ENCODE peak calls at places on chromosomes 1 and 21, in five cellular contexts. One of them, this sample, is unnamed.
A peak's percentile ranks its signal among the peaks of the same experiment; 100 is the strongest.

GRCh38 chr1:2375246-2375922 is 16.0 kb downstream of the MORN1 start:
- DNase-seq in aorta: peak; percentile 62
- DNase-seq in ovary: no peak
- DNase-seq in naive thymus-derived CD4-positive, alpha-beta T cell: no peak
- DNase-seq in CD4-positive, CD25-positive, alpha-beta regulatory T cell: no peak
- DNase-seq in this sample: no peak

GRCh38 chr1:43238104-43238503 is 31.7 kb upstream of the TMEM125 start:
- DNase-seq in aorta: no peak
- DNase-seq in ovary: peak; percentile 48
- DNase-seq in naive thymus-derived CD4-positive, alpha-beta T cell: peak; percentile 24
- DNase-seq in CD4-positive, CD25-positive, alpha-beta regulatory T cell: no peak
- DNase-seq in this sample: peak; percentile 68

GRCh38 chr21:15423676-15424445 is 305.9 kb upstream of the USP25 start:
- DNase-seq in aorta: no peak
- DNase-seq in ovary: no peak
- DNase-seq in naive thymus-derived CD4-positive, alpha-beta T cell: no peak
- DNase-seq in CD4-positive, CD25-positive, alpha-beta regulatory T cell: no peak
- DNase-seq in this sample: no peak

GRCh38 chr1:112318263-112318662 is 77.8 kb upstream of the CTTNBP2NL start:
- DNase-seq in aorta: no peak
- DNase-seq in ovary: no peak
- DNase-seq in naive thymus-derived CD4-positive, alpha-beta T cell: no peak
- DNase-seq in CD4-positive, CD25-positive, alpha-beta regulatory T cell: no peak
- DNase-seq in this sample: no peak

GRCh38 chr1:203440780-203441179 is 34.8 kb upstream of the PRELP start:
- DNase-seq in aorta: peak; percentile 92
- DNase-seq in ovary: peak; percentile 86
- DNase-seq in naive thymus-derived CD4-positive, alpha-beta T cell: no peak
- DNase-seq in CD4-positive, CD25-positive, alpha-beta regulatory T cell: no peak
- DNase-seq in this sample: peak; percentile 45

GRCh38 chr1:24383381-24383940 is 30.1 kb downstream of the STPG1 start:
- DNase-seq in aorta: no peak
- DNase-seq in ovary: no peak
- DNase-seq in naive thymus-derived CD4-positive, alpha-beta T cell: no peak
- DNase-seq in CD4-positive, CD25-positive, alpha-beta regulatory T cell: no peak
- DNase-seq in this sample: no peak

GRCh38 chr1:240559781-240560180 is 52.2 kb downstream of the GREM2 start:
- DNase-seq in aorta: no peak
- DNase-seq in ovary: no peak
- DNase-seq in naive thymus-derived CD4-positive, alpha-beta T cell: no peak
- DNase-seq in CD4-positive, CD25-positive, alpha-beta regulatory T cell: no peak
- DNase-seq in this sample: no peak

GRCh38 chr21:10641107-10641506 is 119.7 kb downstream of the TPTE start:
- DNase-seq in aorta: no peak
- DNase-seq in ovary: no peak
- DNase-seq in naive thymus-derived CD4-positive, alpha-beta T cell: no peak
- DNase-seq in CD4-positive, CD25-positive, alpha-beta regulatory T cell: no peak
- DNase-seq in this sample: no peak

GRCh38 chr1:156897078-156897825 is 3.7 kb downstream of the PEAR1 start:
- DNase-seq in aorta: no peak
- DNase-seq in ovary: no peak
- DNase-seq in naive thymus-derived CD4-positive, alpha-beta T cell: no peak
- DNase-seq in CD4-positive, CD25-positive, alpha-beta regulatory T cell: no peak
- DNase-seq in this sample: no peak

GRCh38 chr1:197399691-197400521 is 131.9 kb downstream of the CRB1 start:
- DNase-seq in aorta: no peak
- DNase-seq in ovary: no peak
- DNase-seq in naive thymus-derived CD4-positive, alpha-beta T cell: peak; percentile 51
- DNase-seq in CD4-positive, CD25-positive, alpha-beta regulatory T cell: no peak
- DNase-seq in this sample: no peak

GRCh38 chr1:180257028-180257386 is 26.9 kb downstream of the LHX4 start:
- DNase-seq in aorta: peak; percentile 39
- DNase-seq in ovary: no peak
- DNase-seq in naive thymus-derived CD4-positive, alpha-beta T cell: no peak
- DNase-seq in CD4-positive, CD25-positive, alpha-beta regulatory T cell: no peak
- DNase-seq in this sample: no peak

GRCh38 chr1:67431869-67432578 is 1.8 kb upstream of the SERBP1 start:
- DNase-seq in aorta: no peak
- DNase-seq in ovary: no peak
- DNase-seq in naive thymus-derived CD4-positive, alpha-beta T cell: no peak
- DNase-seq in CD4-positive, CD25-positive, alpha-beta regulatory T cell: no peak
- DNase-seq in this sample: no peak

GRCh38 chr1:195075973-195076372 is 1532.3 kb downstream of the KCNT2 start:
- DNase-seq in aorta: no peak
- DNase-seq in ovary: no peak
- DNase-seq in naive thymus-derived CD4-positive, alpha-beta T cell: no peak
- DNase-seq in CD4-positive, CD25-positive, alpha-beta regulatory T cell: no peak
- DNase-seq in this sample: no peak

GRCh38 chr1:78126506-78126905 is 80.7 kb downstream of the GIPC2 start:
- DNase-seq in aorta: no peak
- DNase-seq in ovary: no peak
- DNase-seq in naive thymus-derived CD4-positive, alpha-beta T cell: no peak
- DNase-seq in CD4-positive, CD25-positive, alpha-beta regulatory T cell: no peak
- DNase-seq in this sample: no peak

GRCh38 chr21:39788383-39788782 is 43.4 kb downstream of the IGSF5 start:
- DNase-seq in aorta: peak; percentile 90
- DNase-seq in ovary: peak; percentile 75
- DNase-seq in naive thymus-derived CD4-positive, alpha-beta T cell: no peak
- DNase-seq in CD4-positive, CD25-positive, alpha-beta regulatory T cell: no peak
- DNase-seq in this sample: peak; percentile 89

GRCh38 chr1:109499081-109499480 is 5.2 kb downstream of the CYB561D1 start:
- DNase-seq in aorta: no peak
- DNase-seq in ovary: peak; percentile 34
- DNase-seq in naive thymus-derived CD4-positive, alpha-beta T cell: no peak
- DNase-seq in CD4-positive, CD25-positive, alpha-beta regulatory T cell: no peak
- DNase-seq in this sample: no peak

GRCh38 chr1:66283583-66284041 is 250.3 kb upstream of the SGIP1 start:
- DNase-seq in aorta: no peak
- DNase-seq in ovary: no peak
- DNase-seq in naive thymus-derived CD4-positive, alpha-beta T cell: no peak
- DNase-seq in CD4-positive, CD25-positive, alpha-beta regulatory T cell: no peak
- DNase-seq in this sample: no peak

GRCh38 chr1:119737040-119737682 is 25.4 kb downstream of the PHGDH start:
- DNase-seq in aorta: no peak
- DNase-seq in ovary: peak; percentile 62
- DNase-seq in naive thymus-derived CD4-positive, alpha-beta T cell: no peak
- DNase-seq in CD4-positive, CD25-positive, alpha-beta regulatory T cell: no peak
- DNase-seq in this sample: no peak

GRCh38 chr1:7634841-7635240 is 136.3 kb upstream of the VAMP3 start:
- DNase-seq in aorta: no peak
- DNase-seq in ovary: no peak
- DNase-seq in naive thymus-derived CD4-positive, alpha-beta T cell: no peak
- DNase-seq in CD4-positive, CD25-positive, alpha-beta regulatory T cell: no peak
- DNase-seq in this sample: no peak

GRCh38 chr21:35071347-35071746 is 22.2 kb upstream of the RUNX1 start:
- DNase-seq in aorta: no peak
- DNase-seq in ovary: no peak
- DNase-seq in naive thymus-derived CD4-positive, alpha-beta T cell: no peak
- DNase-seq in CD4-positive, CD25-positive, alpha-beta regulatory T cell: no peak
- DNase-seq in this sample: no peak

GRCh38 chr1:152926091-152926490 is 17.7 kb downstream of the IVL start:
- DNase-seq in aorta: no peak
- DNase-seq in ovary: no peak
- DNase-seq in naive thymus-derived CD4-positive, alpha-beta T cell: no peak
- DNase-seq in CD4-positive, CD25-positive, alpha-beta regulatory T cell: no peak
- DNase-seq in this sample: no peak

GRCh38 chr1:230570724-230571390 is 71.4 kb upstream of the COG2 start:
- DNase-seq in aorta: no peak
- DNase-seq in ovary: no peak
- DNase-seq in naive thymus-derived CD4-positive, alpha-beta T cell: no peak
- DNase-seq in CD4-positive, CD25-positive, alpha-beta regulatory T cell: no peak
- DNase-seq in this sample: no peak

GRCh38 chr21:45864436-45864835 is 117.1 kb upstream of the COL6A1 start:
- DNase-seq in aorta: no peak
- DNase-seq in ovary: no peak
- DNase-seq in naive thymus-derived CD4-positive, alpha-beta T cell: no peak
- DNase-seq in CD4-positive, CD25-positive, alpha-beta regulatory T cell: no peak
- DNase-seq in this sample: no peak

GRCh38 chr1:43783671-43784205 is 76.4 kb downstream of the ST3GAL3 start:
- DNase-seq in aorta: no peak
- DNase-seq in ovary: no peak
- DNase-seq in naive thymus-derived CD4-positive, alpha-beta T cell: no peak
- DNase-seq in CD4-positive, CD25-positive, alpha-beta regulatory T cell: no peak
- DNase-seq in this sample: no peak

GRCh38 chr1:72230746-72231145 is 51.6 kb downstream of the NEGR1 start:
- DNase-seq in aorta: no peak
- DNase-seq in ovary: no peak
- DNase-seq in naive thymus-derived CD4-positive, alpha-beta T cell: no peak
- DNase-seq in CD4-positive, CD25-positive, alpha-beta regulatory T cell: no peak
- DNase-seq in this sample: no peak

GRCh38 chr1:960371-961131 is at the start of gene KLHL17:
- DNase-seq in aorta: peak; percentile 95
- DNase-seq in ovary: no peak
- DNase-seq in naive thymus-derived CD4-positive, alpha-beta T cell: peak; percentile 72
- DNase-seq in CD4-positive, CD25-positive, alpha-beta regulatory T cell: peak; percentile 69
- DNase-seq in this sample: peak; percentile 72

GRCh38 chr1:110336300-110337039 is 2.7 kb upstream of the RBM15 start:
- DNase-seq in aorta: no peak
- DNase-seq in ovary: no peak
- DNase-seq in naive thymus-derived CD4-positive, alpha-beta T cell: no peak
- DNase-seq in CD4-positive, CD25-positive, alpha-beta regulatory T cell: no peak
- DNase-seq in this sample: no peak

GRCh38 chr1:210143465-210144062 is 89.0 kb upstream of the SERTAD4 start:
- DNase-seq in aorta: peak; percentile 90
- DNase-seq in ovary: peak; percentile 52
- DNase-seq in naive thymus-derived CD4-positive, alpha-beta T cell: peak; percentile 2
- DNase-seq in CD4-positive, CD25-positive, alpha-beta regulatory T cell: no peak
- DNase-seq in this sample: peak; percentile 78

GRCh38 chr1:53020588-53020987 is 41.4 kb upstream of the PODN start:
- DNase-seq in aorta: no peak
- DNase-seq in ovary: no peak
- DNase-seq in naive thymus-derived CD4-positive, alpha-beta T cell: no peak
- DNase-seq in CD4-positive, CD25-positive, alpha-beta regulatory T cell: no peak
- DNase-seq in this sample: no peak

GRCh38 chr21:8991088-8991907 is 1530.1 kb upstream of the TPTE start:
- DNase-seq in aorta: no peak
- DNase-seq in ovary: no peak
- DNase-seq in naive thymus-derived CD4-positive, alpha-beta T cell: no peak
- DNase-seq in CD4-positive, CD25-positive, alpha-beta regulatory T cell: no peak
- DNase-seq in this sample: no peak

GRCh38 chr21:8990326-8991087 is 1530.9 kb upstream of the TPTE start:
- DNase-seq in aorta: peak; percentile 74
- DNase-seq in ovary: no peak
- DNase-seq in naive thymus-derived CD4-positive, alpha-beta T cell: no peak
- DNase-seq in CD4-positive, CD25-positive, alpha-beta regulatory T cell: no peak
- DNase-seq in this sample: no peak

GRCh38 chr21:8989261-8989882 is 1532.0 kb upstream of the TPTE start:
- DNase-seq in aorta: no peak
- DNase-seq in ovary: no peak
- DNase-seq in naive thymus-derived CD4-positive, alpha-beta T cell: no peak
- DNase-seq in CD4-positive, CD25-positive, alpha-beta regulatory T cell: no peak
- DNase-seq in this sample: no peak

GRCh38 chr21:8988696-8989095 is 1532.7 kb upstream of the TPTE start:
- DNase-seq in aorta: no peak
- DNase-seq in ovary: no peak
- DNase-seq in naive thymus-derived CD4-positive, alpha-beta T cell: no peak
- DNase-seq in CD4-positive, CD25-positive, alpha-beta regulatory T cell: no peak
- DNase-seq in this sample: no peak

DNA sequence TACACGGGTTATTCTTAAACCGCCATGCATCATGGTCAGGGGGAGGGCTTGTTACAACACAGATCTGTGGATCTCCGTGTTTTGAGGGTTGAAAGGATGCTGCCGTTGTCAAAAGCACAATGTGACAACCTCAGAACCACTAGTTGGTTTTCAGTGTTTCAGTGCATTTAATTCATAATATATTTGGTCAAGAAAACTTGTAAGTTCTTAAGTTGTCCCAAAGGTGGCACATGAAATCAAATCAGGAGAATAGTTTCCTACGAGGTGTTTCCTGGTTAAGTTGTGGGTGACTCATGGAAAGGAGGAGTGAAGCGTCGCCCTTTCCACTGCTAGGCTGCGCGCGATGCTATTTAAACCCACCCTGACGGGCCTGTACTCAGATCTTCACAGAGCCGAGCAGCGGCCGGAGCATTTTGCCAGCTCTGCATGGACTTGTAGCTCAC is 1531.5 kb upstream of the TPTE start:
- DNase-seq in aorta: peak; percentile 81
- DNase-seq in ovary: no peak
- DNase-seq in naive thymus-derived CD4-positive, alpha-beta T cell: no peak
- DNase-seq in CD4-positive, CD25-positive, alpha-beta regulatory T cell: no peak
- DNase-seq in this sample: no peak
- H3K9me3 ChIP-seq in aorta: peaks cover 3% of the 10 kb centered on the region
- H3K9me3 ChIP-seq in ovary: peaks cover 4% of the 10 kb centered on the region
- H3K9me3 ChIP-seq in naive thymus-derived CD4-positive, alpha-beta T cell: no peaks in the 10 kb centered on the region
- H3K9me3 ChIP-seq in CD4-positive, CD25-positive, alpha-beta regulatory T cell: peaks cover 56% of the 10 kb centered on the region
- H3K9me3 ChIP-seq in this sample: no peaks in the 10 kb centered on the region

GRCh38 chr1:178941849-178942248 is 71.0 kb upstream of the ANGPTL1 start:
- DNase-seq in aorta: no peak
- DNase-seq in ovary: no peak
- DNase-seq in naive thymus-derived CD4-positive, alpha-beta T cell: no peak
- DNase-seq in CD4-positive, CD25-positive, alpha-beta regulatory T cell: no peak
- DNase-seq in this sample: peak; percentile 22
- H3K4me1 ChIP-seq in aorta: peaks cover 4% of the 10 kb centered on the region
- H3K4me1 ChIP-seq in ovary: peaks cover 18% of the 10 kb centered on the region
- H3K4me1 ChIP-seq in naive thymus-derived CD4-positive, alpha-beta T cell: no peaks in the 10 kb centered on the region
- H3K4me1 ChIP-seq in CD4-positive, CD25-positive, alpha-beta regulatory T cell: no peaks in the 10 kb centered on the region
- H3K4me1 ChIP-seq in this sample: no peaks in the 10 kb centered on the region

GRCh38 chr1:147078606-147079399 is 93.5 kb downstream of the PRKAB2 start:
- DNase-seq in aorta: no peak
- DNase-seq in ovary: no peak
- DNase-seq in naive thymus-derived CD4-positive, alpha-beta T cell: no peak
- DNase-seq in CD4-positive, CD25-positive, alpha-beta regulatory T cell: no peak
- DNase-seq in this sample: no peak

GRCh38 chr1:147076442-147076841 is 95.8 kb downstream of the PRKAB2 start:
- DNase-seq in aorta: no peak
- DNase-seq in ovary: no peak
- DNase-seq in naive thymus-derived CD4-positive, alpha-beta T cell: no peak
- DNase-seq in CD4-positive, CD25-positive, alpha-beta regulatory T cell: no peak
- DNase-seq in this sample: no peak

GRCh38 chr1:147077936-147078605 is 94.2 kb downstream of the PRKAB2 start:
- DNase-seq in aorta: no peak
- DNase-seq in ovary: no peak
- DNase-seq in naive thymus-derived CD4-positive, alpha-beta T cell: no peak
- DNase-seq in CD4-positive, CD25-positive, alpha-beta regulatory T cell: no peak
- DNase-seq in this sample: no peak

GRCh38 chr1:147077523-147077922 is 94.7 kb downstream of the PRKAB2 start:
- DNase-seq in aorta: no peak
- DNase-seq in ovary: no peak
- DNase-seq in naive thymus-derived CD4-positive, alpha-beta T cell: no peak
- DNase-seq in CD4-positive, CD25-positive, alpha-beta regulatory T cell: no peak
- DNase-seq in this sample: no peak

GRCh38 chr1:147077081-147077480 is 95.2 kb downstream of the PRKAB2 start:
- DNase-seq in aorta: no peak
- DNase-seq in ovary: no peak
- DNase-seq in naive thymus-derived CD4-positive, alpha-beta T cell: no peak
- DNase-seq in CD4-positive, CD25-positive, alpha-beta regulatory T cell: no peak
- DNase-seq in this sample: no peak
- H3K9me3 ChIP-seq in aorta: no peaks in the 10 kb centered on the region
- H3K9me3 ChIP-seq in ovary: no peaks in the 10 kb centered on the region
- H3K9me3 ChIP-seq in naive thymus-derived CD4-positive, alpha-beta T cell: no peaks in the 10 kb centered on the region
- H3K9me3 ChIP-seq in CD4-positive, CD25-positive, alpha-beta regulatory T cell: no peaks in the 10 kb centered on the region
- H3K9me3 ChIP-seq in this sample: peaks cover 47% of the 10 kb centered on the region

DNA sequence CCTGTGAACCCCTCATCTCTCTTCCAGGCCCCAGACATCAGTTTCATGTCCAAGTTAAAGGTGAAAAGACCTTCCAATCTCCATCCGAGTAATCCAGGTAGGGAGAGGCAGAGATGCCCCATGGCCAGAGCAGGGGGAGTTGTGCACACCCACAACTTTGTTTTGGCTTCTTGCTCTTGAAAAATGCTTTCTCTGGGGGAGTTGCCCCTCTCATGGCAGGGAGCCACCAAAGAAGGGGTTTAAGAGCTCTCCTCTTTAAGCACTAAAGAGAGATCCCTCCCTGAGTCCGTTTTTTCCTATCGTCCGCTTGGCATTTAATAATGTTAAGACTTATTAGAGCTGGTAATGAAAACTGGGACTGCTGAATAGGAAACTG is 8.2 kb downstream of the PAX7 start:
- DNase-seq in aorta: no peak
- DNase-seq in ovary: no peak
- DNase-seq in naive thymus-derived CD4-positive, alpha-beta T cell: no peak
- DNase-seq in CD4-positive, CD25-positive, alpha-beta regulatory T cell: no peak
- DNase-seq in this sample: no peak
- H3K4me1 ChIP-seq in aorta: no peaks in the 10 kb centered on the region
- H3K4me1 ChIP-seq in ovary: no peaks in the 10 kb centered on the region
- H3K4me1 ChIP-seq in naive thymus-derived CD4-positive, alpha-beta T cell: no peaks in the 10 kb centered on the region
- H3K4me1 ChIP-seq in CD4-positive, CD25-positive, alpha-beta regulatory T cell: peaks cover 5% of the 10 kb centered on the region
- H3K4me1 ChIP-seq in this sample: no peaks in the 10 kb centered on the region

This sample was measured in lung.